ENCODE peak calls at places on chromosomes 12 and 14, in six cellular contexts. N is nucleus accumbens, Z is progenitor cell of endocrine pancreas, W is activated T-helper 1 cell treated with Interleukin-2 at 50 U/mL for 16 hours, H is NCI-H446, I is substantia nigra. U is an unnamed sample.

GRCh38 chr14:85093631-85094330 is 436.2 kb upstream of the FLRT2 start:
- DNase-seq in Z (no peak), H (no peak), W (no peak), I (no peak), N (no peak), U (no peak)

GRCh38 chr14:104596451-104596918 is 8.1 kb downstream of the TMEM179 start:
- DNase-seq in W (no peak), N (no peak), I (no peak), Z (no peak), H (no peak), U (no peak)

GRCh38 chr12:120761581-120761980 is 36.0 kb downstream of the ACADS start:
- DNase-seq in Z (no peak), H (no peak), W (no peak), I (no peak), N (no peak), U (no peak)

GRCh38 chr14:82067221-82067620 is 533.6 kb upstream of the SEL1L start:
- DNase-seq in I (no peak), N (no peak), H (no peak), W (no peak), Z (no peak), U (no peak)

GRCh38 chr14:71753976-71754375 is 178.3 kb upstream of the RGS6 start:
- DNase-seq in W (no peak), H (no peak), Z (no peak), I (no peak), N (no peak), U (no peak)

GRCh38 chr14:62691613-62692489 is 353.4 kb downstream of the KCNH5 start:
- DNase-seq in W (no peak), I (no peak), H (no peak), Z (no peak), N (no peak), U (no peak)

GRCh38 chr12:24697769-24698168 is 251.1 kb downstream of the BCAT1 start:
- DNase-seq in I (no peak), H (no peak), N (no peak), Z (no peak), W (no peak), U (no peak)

GRCh38 chr14:102392506-102392905 is 29.8 kb downstream of the TECPR2 start:
- DNase-seq in I (no peak), N (no peak), W (no peak), Z (no peak), H (peak), U (no peak)

GRCh38 chr14:99812096-99812750 is 19.0 kb downstream of the EML1 start:
- DNase-seq in N (no peak), W (no peak), H (no peak), Z (no peak), I (no peak), U (no peak)

GRCh38 chr12:120292661-120293531 is at the start of gene RNU4-1:
- DNase-seq in W (peak), H (peak), N (peak), Z (peak), I (peak), U (no peak)

GRCh38 chr14:27553820-27554219 is 956.0 kb upstream of the NOVA1 start:
- DNase-seq in W (no peak), I (no peak), Z (no peak), N (no peak), H (no peak), U (no peak)

GRCh38 chr12:11075642-11076041 is 13.5 kb upstream of the TAS2R46 start:
- DNase-seq in H (no peak), I (no peak), N (no peak), W (no peak), Z (no peak), U (no peak)

GRCh38 chr12:18436163-18436562 is 174.8 kb downstream of the PIK3C2G start:
- DNase-seq in N (no peak), I (no peak), H (no peak), Z (no peak), W (no peak), U (no peak)